ENCODE peak calls at places on chromosomes 7 and 10, in seven cellular contexts. One of them, this sample, is unnamed. For H3K4me1, the result is how much of the 10 kb centered on the place peaks cover.

GRCh38 chr10:29784175-29784773 is 149.5 kb upstream of the SVIL start:
- DNase-seq in adrenal gland: peak
- DNase-seq in heart left ventricle: peak
- DNase-seq in tibial nerve: peak
- DNase-seq in sigmoid colon: peak
- DNase-seq in A549: peak
- DNase-seq in IMR-90: peak
- DNase-seq in this sample: peak

GRCh38 chr10:51171946-51172345 is 97.7 kb downstream of the PRKG1 start:
- DNase-seq in adrenal gland: no peak
- DNase-seq in heart left ventricle: no peak
- DNase-seq in tibial nerve: no peak
- DNase-seq in sigmoid colon: no peak
- DNase-seq in A549: no peak
- DNase-seq in IMR-90: peak
- DNase-seq in this sample: no peak

GRCh38 chr7:158543401-158543680 is 44.3 kb downstream of the PTPRN2 start:
- DNase-seq in adrenal gland: no peak
- DNase-seq in heart left ventricle: no peak
- DNase-seq in tibial nerve: no peak
- DNase-seq in sigmoid colon: no peak
- DNase-seq in A549: no peak
- DNase-seq in IMR-90: no peak
- DNase-seq in this sample: no peak

GRCh38 chr10:131168238-131168875 is 143.2 kb downstream of the TCERG1L start:
- DNase-seq in adrenal gland: no peak
- DNase-seq in heart left ventricle: no peak
- DNase-seq in tibial nerve: no peak
- DNase-seq in sigmoid colon: peak
- DNase-seq in A549: no peak
- DNase-seq in IMR-90: no peak
- DNase-seq in this sample: no peak

GRCh38 chr10:126609566-126609965 is 60.9 kb downstream of the C10orf90 start:
- DNase-seq in adrenal gland: no peak
- DNase-seq in heart left ventricle: no peak
- DNase-seq in tibial nerve: no peak
- DNase-seq in sigmoid colon: no peak
- DNase-seq in A549: no peak
- DNase-seq in IMR-90: no peak
- DNase-seq in this sample: no peak

GRCh38 chr7:157502701-157503111 is 165.9 kb downstream of the DNAJB6 start:
- DNase-seq in adrenal gland: peak
- DNase-seq in heart left ventricle: peak
- DNase-seq in tibial nerve: no peak
- DNase-seq in sigmoid colon: peak
- DNase-seq in A549: no peak
- DNase-seq in IMR-90: no peak
- DNase-seq in this sample: peak

GRCh38 chr7:73827568-73828106 is 3.2 kb upstream of the CLDN4 start:
- DNase-seq in adrenal gland: peak
- DNase-seq in heart left ventricle: no peak
- DNase-seq in tibial nerve: no peak
- DNase-seq in sigmoid colon: no peak
- DNase-seq in A549: no peak
- DNase-seq in IMR-90: no peak
- DNase-seq in this sample: no peak

GRCh38 chr10:32981760-32982159 is 23.7 kb upstream of the ITGB1 start:
- DNase-seq in adrenal gland: peak
- DNase-seq in heart left ventricle: peak
- DNase-seq in tibial nerve: no peak
- DNase-seq in sigmoid colon: no peak
- DNase-seq in A549: no peak
- DNase-seq in IMR-90: peak
- DNase-seq in this sample: peak

GRCh38 chr10:117519366-117519765 is 23.2 kb upstream of the EMX2 start:
- DNase-seq in adrenal gland: no peak
- DNase-seq in heart left ventricle: no peak
- DNase-seq in tibial nerve: no peak
- DNase-seq in sigmoid colon: no peak
- DNase-seq in A549: no peak
- DNase-seq in IMR-90: no peak
- DNase-seq in this sample: no peak

GRCh38 chr10:17041626-17042520 is 87.7 kb downstream of the CUBN start:
- DNase-seq in adrenal gland: no peak
- DNase-seq in heart left ventricle: no peak
- DNase-seq in tibial nerve: no peak
- DNase-seq in sigmoid colon: no peak
- DNase-seq in A549: no peak
- DNase-seq in IMR-90: no peak
- DNase-seq in this sample: no peak

GRCh38 chr7:46999866-47000265 is 582.0 kb downstream of the TNS3 start:
- DNase-seq in adrenal gland: no peak
- DNase-seq in heart left ventricle: no peak
- DNase-seq in tibial nerve: no peak
- DNase-seq in sigmoid colon: no peak
- DNase-seq in A549: no peak
- DNase-seq in IMR-90: no peak
- DNase-seq in this sample: no peak

GRCh38 chr10:97422921-97423420 is 3.0 kb upstream of the PGAM1 start:
- DNase-seq in adrenal gland: no peak
- DNase-seq in heart left ventricle: no peak
- DNase-seq in tibial nerve: no peak
- DNase-seq in sigmoid colon: no peak
- DNase-seq in A549: no peak
- DNase-seq in IMR-90: peak
- DNase-seq in this sample: no peak

GRCh38 chr7:95491634-95492314 is 6.0 kb downstream of the ASB4 start:
- DNase-seq in adrenal gland: peak
- DNase-seq in heart left ventricle: no peak
- DNase-seq in tibial nerve: no peak
- DNase-seq in sigmoid colon: no peak
- DNase-seq in A549: no peak
- DNase-seq in IMR-90: no peak
- DNase-seq in this sample: no peak

GRCh38 chr7:154911411-154911810 is 91.5 kb downstream of the PAXIP1 start:
- DNase-seq in adrenal gland: no peak
- DNase-seq in heart left ventricle: no peak
- DNase-seq in tibial nerve: no peak
- DNase-seq in sigmoid colon: no peak
- DNase-seq in A549: no peak
- DNase-seq in IMR-90: no peak
- DNase-seq in this sample: no peak

GRCh38 chr7:112759905-112760304 is 30.3 kb downstream of the TMEM168 start:
- DNase-seq in adrenal gland: no peak
- DNase-seq in heart left ventricle: no peak
- DNase-seq in tibial nerve: no peak
- DNase-seq in sigmoid colon: no peak
- DNase-seq in A549: no peak
- DNase-seq in IMR-90: no peak
- DNase-seq in this sample: no peak

GRCh38 chr7:10346032-10346431 is 627.6 kb upstream of the PHF14 start:
- DNase-seq in adrenal gland: no peak
- DNase-seq in heart left ventricle: no peak
- DNase-seq in tibial nerve: no peak
- DNase-seq in sigmoid colon: no peak
- DNase-seq in A549: no peak
- DNase-seq in IMR-90: no peak
- DNase-seq in this sample: no peak

GRCh38 chr10:71594934-71595571 is 124.5 kb downstream of the C10orf105 start:
- DNase-seq in adrenal gland: no peak
- DNase-seq in heart left ventricle: no peak
- DNase-seq in tibial nerve: no peak
- DNase-seq in sigmoid colon: no peak
- DNase-seq in A549: no peak
- DNase-seq in IMR-90: no peak
- DNase-seq in this sample: no peak

GRCh38 chr10:97234403-97234802 is 48.6 kb upstream of the SLIT1 start:
- DNase-seq in adrenal gland: no peak
- DNase-seq in heart left ventricle: no peak
- DNase-seq in tibial nerve: no peak
- DNase-seq in sigmoid colon: no peak
- DNase-seq in A549: peak
- DNase-seq in IMR-90: peak
- DNase-seq in this sample: no peak

GRCh38 chr10:86361134-86362128 is 5.2 kb downstream of the GRID1 start:
- DNase-seq in adrenal gland: peak
- DNase-seq in heart left ventricle: peak
- DNase-seq in tibial nerve: no peak
- DNase-seq in sigmoid colon: peak
- DNase-seq in A549: no peak
- DNase-seq in IMR-90: no peak
- DNase-seq in this sample: no peak

DNA sequence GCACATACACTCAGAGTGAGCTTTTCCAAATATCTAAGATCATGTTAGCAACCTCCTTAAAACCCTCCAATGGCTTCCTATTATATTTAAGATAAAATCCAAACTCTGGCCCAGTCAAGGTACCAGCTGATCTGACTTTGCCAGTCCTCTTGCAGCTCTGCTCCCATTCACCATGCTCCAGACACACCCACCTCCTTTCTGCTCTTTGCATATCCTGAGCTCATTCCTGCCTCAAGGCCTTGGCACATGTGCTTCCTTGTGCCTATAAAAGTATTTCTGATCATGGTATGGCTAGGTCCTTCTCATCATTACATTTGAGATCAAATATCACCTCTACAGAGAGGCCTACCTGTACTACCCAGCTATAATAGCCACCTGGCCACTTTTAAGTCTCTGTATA is 27.5 kb downstream of the XPNPEP1 start:
- DNase-seq in adrenal gland: no peak
- DNase-seq in heart left ventricle: no peak
- DNase-seq in tibial nerve: no peak
- DNase-seq in sigmoid colon: no peak
- DNase-seq in A549: no peak
- DNase-seq in IMR-90: no peak
- DNase-seq in this sample: no peak
- H3K4me1 ChIP-seq in adrenal gland: under half
- H3K4me1 ChIP-seq in heart left ventricle: half or more
- H3K4me1 ChIP-seq in tibial nerve: half or more
- H3K4me1 ChIP-seq in sigmoid colon: under half
- H3K4me1 ChIP-seq in A549: under half
- H3K4me1 ChIP-seq in IMR-90: under half
- H3K4me1 ChIP-seq in this sample: under half

GRCh38 chr7:64774204-64774842 is 19.9 kb upstream of the ZNF138 start:
- DNase-seq in adrenal gland: no peak
- DNase-seq in heart left ventricle: no peak
- DNase-seq in tibial nerve: no peak
- DNase-seq in sigmoid colon: no peak
- DNase-seq in A549: no peak
- DNase-seq in IMR-90: no peak
- DNase-seq in this sample: no peak
- TF ChIP-seq POLR2A in adrenal gland: no peak
- TF ChIP-seq POLR2A in heart left ventricle: no peak
- TF ChIP-seq POLR2A in tibial nerve: no peak
- TF ChIP-seq POLR2A in sigmoid colon: no peak
- TF ChIP-seq POLR2A in A549: no peak
- TF ChIP-seq POLR2A in IMR-90: no peak
- TF ChIP-seq POLR2A in this sample: no peak

GRCh38 chr7:29292886-29293658 is 98.5 kb downstream of the CHN2 start:
- DNase-seq in adrenal gland: no peak
- DNase-seq in heart left ventricle: no peak
- DNase-seq in tibial nerve: no peak
- DNase-seq in sigmoid colon: no peak
- DNase-seq in A549: no peak
- DNase-seq in IMR-90: no peak
- DNase-seq in this sample: no peak

GRCh38 chr7:29299986-29300609 is 105.5 kb downstream of the CHN2 start:
- DNase-seq in adrenal gland: no peak
- DNase-seq in heart left ventricle: no peak
- DNase-seq in tibial nerve: no peak
- DNase-seq in sigmoid colon: no peak
- DNase-seq in A549: no peak
- DNase-seq in IMR-90: no peak
- DNase-seq in this sample: no peak

GRCh38 chr7:29300649-29301048 is 106.1 kb downstream of the CHN2 start:
- DNase-seq in adrenal gland: no peak
- DNase-seq in heart left ventricle: no peak
- DNase-seq in tibial nerve: no peak
- DNase-seq in sigmoid colon: no peak
- DNase-seq in A549: no peak
- DNase-seq in IMR-90: no peak
- DNase-seq in this sample: no peak

GRCh38 chr7:29296421-29296820 is 101.8 kb downstream of the CHN2 start:
- DNase-seq in adrenal gland: no peak
- DNase-seq in heart left ventricle: no peak
- DNase-seq in tibial nerve: no peak
- DNase-seq in sigmoid colon: no peak
- DNase-seq in A549: no peak
- DNase-seq in IMR-90: no peak
- DNase-seq in this sample: no peak

DNA sequence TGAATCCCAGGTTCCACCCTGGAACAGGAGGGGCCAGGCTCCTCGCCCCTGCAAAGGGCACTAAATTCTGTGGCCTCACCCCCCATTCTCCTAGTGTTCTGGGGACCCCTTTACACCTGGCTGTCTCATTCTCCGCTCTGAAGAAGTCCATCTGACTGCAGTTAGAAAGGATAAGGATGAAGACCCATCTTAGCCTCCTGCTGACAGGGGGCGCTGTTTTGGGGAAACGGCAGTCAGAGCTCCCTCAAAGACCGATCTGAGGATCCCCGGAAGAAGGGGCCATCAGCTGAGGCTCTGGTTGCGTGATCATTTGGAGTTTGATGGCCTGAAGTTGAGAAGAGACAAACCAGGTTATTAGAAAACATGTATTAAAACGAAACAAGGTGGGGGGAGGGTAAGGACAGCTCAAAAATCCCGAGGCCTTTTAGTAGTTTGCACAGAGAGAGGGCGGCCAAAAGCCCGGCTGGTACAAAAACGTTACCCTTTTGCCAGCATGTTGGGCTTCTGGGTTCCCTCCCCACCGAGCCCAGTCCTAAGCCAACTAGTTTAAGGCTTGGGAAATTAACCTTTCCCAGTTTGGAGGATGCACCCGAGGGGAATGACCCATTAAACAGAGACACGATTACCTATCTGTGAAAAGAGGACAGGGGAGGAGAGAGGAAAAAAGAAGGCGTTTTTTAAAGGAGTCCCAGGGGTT is 102.8 kb downstream of the CHN2 start:
- DNase-seq in adrenal gland: no peak
- DNase-seq in heart left ventricle: no peak
- DNase-seq in tibial nerve: no peak
- DNase-seq in sigmoid colon: no peak
- DNase-seq in A549: no peak
- DNase-seq in IMR-90: no peak
- DNase-seq in this sample: no peak
- TF ChIP-seq CTCF in adrenal gland: no peak
- TF ChIP-seq CTCF in heart left ventricle: no peak
- TF ChIP-seq CTCF in tibial nerve: no peak
- TF ChIP-seq CTCF in sigmoid colon: no peak
- TF ChIP-seq CTCF in A549: no peak
- TF ChIP-seq CTCF in IMR-90: no peak
- TF ChIP-seq CTCF in this sample: no peak

GRCh38 chr7:114084381-114085312 is 165.8 kb upstream of the PPP1R3A start:
- DNase-seq in adrenal gland: peak
- DNase-seq in heart left ventricle: peak
- DNase-seq in tibial nerve: peak
- DNase-seq in sigmoid colon: peak
- DNase-seq in A549: peak
- DNase-seq in IMR-90: no peak
- DNase-seq in this sample: peak
- H3K4me1 ChIP-seq in adrenal gland: under half
- H3K4me1 ChIP-seq in heart left ventricle: under half
- H3K4me1 ChIP-seq in tibial nerve: under half
- H3K4me1 ChIP-seq in sigmoid colon: under half
- H3K4me1 ChIP-seq in A549: under half
- H3K4me1 ChIP-seq in IMR-90: under half
- H3K4me1 ChIP-seq in this sample: under half

This sample was measured in uterus.